ENCODE peak calls at places on chromosomes 4 and X, in nine cellular contexts. N, W, M, L, C, I, T, Q and P are unnamed samples.

GRCh38 chr4:76365636-76366035 is 55.3 kb downstream of the CCDC158 start:
- DNase-seq in N (no peak), W (peak; percentile 46), M (no peak), L (no peak), C (no peak), I (no peak), T (peak; percentile 25), Q (no peak), P (no peak)

GRCh38 chr4:5836943-5837342 is 55.9 kb downstream of the CRMP1 start:
- DNase-seq in N (no peak), W (no peak), M (no peak), L (no peak), C (no peak), I (no peak), T (no peak), Q (no peak), P (no peak)

GRCh38 chr4:16196482-16197393 is 29.5 kb downstream of the TAPT1 start:
- DNase-seq in N (peak; percentile 23), W (peak; percentile 65), M (no peak), L (no peak), C (no peak), I (no peak), T (peak; percentile 50), Q (no peak), P (peak; percentile 27)

GRCh38 chr4:70559216-70559830 is 32.7 kb upstream of the AMBN start:
- DNase-seq in N (peak; percentile 59), W (peak; percentile 34), M (no peak), L (peak; percentile 47), C (peak; percentile 61), I (no peak), T (peak; percentile 32), Q (peak; percentile 60), P (peak; percentile 5)

GRCh38 chrX:13076176-13076956 is 31.9 kb upstream of the FAM9C start:
- DNase-seq in N (no peak), W (peak; percentile 51), M (no peak), L (no peak), C (no peak), I (no peak), T (no peak), Q (no peak), P (no peak)

GRCh38 chr4:118849867-118850812 is 14.2 kb upstream of the SEC24D start:
- DNase-seq in N (no peak), W (peak; percentile 14), M (no peak), L (no peak), C (no peak), I (no peak), T (no peak), Q (no peak), P (no peak)

GRCh38 chr4:146945556-146946374 is at the start of gene TTC29:
- DNase-seq in N (peak; percentile 99), W (peak; percentile 74), M (peak; percentile 92), L (peak; percentile 89), C (peak; percentile 98), I (peak; percentile 94), T (peak; percentile 78), Q (peak; percentile 93), P (peak; percentile 48)

GRCh38 chr4:168832746-168833575 is 177.1 kb downstream of the CBR4 start:
- DNase-seq in N (peak; percentile 73), W (no peak), M (no peak), L (peak; percentile 56), C (peak; percentile 23), I (no peak), T (peak; percentile 33), Q (peak; percentile 46), P (no peak)

GRCh38 chrX:104172121-104172520 is 5.9 kb downstream of the FAM199X start:
- DNase-seq in N (no peak), W (no peak), M (no peak), L (no peak), C (no peak), I (no peak), T (no peak), Q (no peak), P (no peak)

GRCh38 chr4:55116450-55116849 is 8.9 kb downstream of the KDR start:
- DNase-seq in N (no peak), W (no peak), M (no peak), L (no peak), C (no peak), I (no peak), T (no peak), Q (no peak), P (peak; percentile 8)
- TF ChIP-seq CTCF in N (no peak), W (no peak), M (no peak), L (no peak), C (no peak), I (no peak), T (no peak), Q (no peak), P (no peak)

GRCh38 chr4:153159016-153159415 is 45.2 kb upstream of the TRIM2 start:
- DNase-seq in N (no peak), W (no peak), M (no peak), L (no peak), C (no peak), I (no peak), T (no peak), Q (no peak), P (no peak)
- TF ChIP-seq CTCF in N (no peak), W (no peak), M (no peak), L (no peak), C (no peak), I (no peak), T (peak; percentile 60), Q (peak; percentile 43), P (no peak)

DNA sequence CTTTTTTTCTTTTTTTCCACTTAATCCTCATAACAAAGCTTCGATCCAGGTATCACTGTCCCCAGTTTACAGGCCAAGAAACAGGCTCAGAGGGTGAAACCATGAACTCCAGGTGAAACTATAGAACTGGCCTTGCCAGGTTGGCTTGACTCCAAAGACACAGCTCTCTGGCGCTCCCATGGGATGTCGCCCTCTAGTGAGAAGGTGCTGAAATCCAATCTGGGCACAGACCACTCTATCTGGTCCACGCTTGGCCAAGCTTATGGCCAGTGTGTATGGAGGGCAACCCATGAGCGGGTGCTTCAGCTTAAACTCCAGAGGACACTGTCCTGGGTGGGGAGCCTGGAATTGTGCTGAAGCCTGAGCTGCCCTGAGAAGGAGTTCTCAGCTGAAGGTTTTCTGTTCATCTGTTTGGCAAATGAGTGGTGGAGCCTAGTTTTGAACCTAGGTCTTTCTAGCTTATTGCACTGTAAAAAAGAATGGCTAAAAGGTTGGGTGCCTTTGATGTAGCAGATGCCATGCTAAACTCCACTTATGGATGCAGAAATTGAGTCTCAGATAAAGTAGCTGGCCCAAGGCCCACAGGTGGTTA is 70.5 kb downstream of the SEL1L3 start:
- DNase-seq in N (peak; percentile 25), W (no peak), M (no peak), L (no peak), C (peak; percentile 68), I (no peak), T (peak; percentile 10), Q (peak; percentile 20), P (no peak)
- TF ChIP-seq CTCF in N (no peak), W (peak; percentile 11), M (peak; percentile 56), L (no peak), C (peak; percentile 86), I (peak; percentile 50), T (peak; percentile 74), Q (peak; percentile 43), P (no peak)

DNA sequence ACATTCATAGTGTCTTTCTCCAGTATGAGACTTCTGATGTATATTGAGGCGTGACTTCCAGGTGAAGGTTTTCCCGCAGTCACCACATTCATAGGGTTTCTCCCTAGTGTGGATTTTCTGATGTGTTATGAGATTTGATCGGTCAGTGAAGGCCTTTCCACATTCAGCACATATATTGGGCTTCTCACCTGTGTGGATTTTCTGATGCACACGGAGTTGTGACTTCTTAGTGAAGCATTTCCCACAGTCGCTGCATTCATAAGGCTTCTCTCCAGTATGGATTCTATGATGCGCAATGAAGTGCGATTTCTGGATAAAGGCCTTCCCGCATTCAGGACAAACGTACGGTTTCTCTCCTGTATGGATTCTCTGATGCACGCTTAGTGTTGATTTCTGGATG is 35.4 kb downstream of the ZNF41 start:
- DNase-seq in N (no peak), W (no peak), M (no peak), L (no peak), C (no peak), I (no peak), T (no peak), Q (no peak), P (no peak)
- TF ChIP-seq CTCF in N (no peak), W (no peak), M (no peak), L (no peak), C (no peak), I (no peak), T (no peak), Q (no peak), P (no peak)

GRCh38 chr4:129163427-129163826 is 67.5 kb downstream of the C4orf33 start:
- DNase-seq in N (no peak), W (no peak), M (no peak), L (no peak), C (no peak), I (no peak), T (no peak), Q (no peak), P (no peak)
- TF ChIP-seq CTCF in N (no peak), W (no peak), M (no peak), L (no peak), C (no peak), I (no peak), T (no peak), Q (no peak), P (no peak)